ENCODE peak calls at places on chromosomes 4 and X, in nine cellular contexts. One of them, this sample, is unnamed.

GRCh38 chr4:182827166-182827565 is 90.0 kb downstream of the DCTD start:
- DNase-seq in RWPE1: no peak
- DNase-seq in fibroblast of mammary gland: no peak
- DNase-seq in GM10248: no peak
- DNase-seq in AG09319: no peak
- DNase-seq in osteoblast: no peak
- DNase-seq in lower leg skin: no peak
- DNase-seq in K562: no peak
- DNase-seq in dorsolateral prefrontal cortex: peak
- DNase-seq in this sample: no peak

GRCh38 chr4:11765849-11766453 is 337.3 kb upstream of the HS3ST1 start:
- DNase-seq in osteoblast: no peak
- DNase-seq in lower leg skin: no peak
- DNase-seq in dorsolateral prefrontal cortex: no peak
- DNase-seq in RWPE1: peak
- DNase-seq in fibroblast of mammary gland: peak
- DNase-seq in AG09319: no peak
- DNase-seq in GM10248: peak
- DNase-seq in K562: peak
- DNase-seq in this sample: peak

GRCh38 chr4:38456096-38456495 is 207.9 kb upstream of the KLF3 start:
- DNase-seq in fibroblast of mammary gland: no peak
- DNase-seq in lower leg skin: no peak
- DNase-seq in GM10248: no peak
- DNase-seq in AG09319: no peak
- DNase-seq in dorsolateral prefrontal cortex: no peak
- DNase-seq in RWPE1: no peak
- DNase-seq in osteoblast: no peak
- DNase-seq in K562: no peak
- DNase-seq in this sample: no peak

GRCh38 chr4:6225469-6225868 is 25.1 kb upstream of the JAKMIP1 start:
- DNase-seq in RWPE1: peak
- DNase-seq in GM10248: no peak
- DNase-seq in osteoblast: no peak
- DNase-seq in AG09319: no peak
- DNase-seq in K562: peak
- DNase-seq in lower leg skin: peak
- DNase-seq in dorsolateral prefrontal cortex: no peak
- DNase-seq in fibroblast of mammary gland: peak
- DNase-seq in this sample: peak

GRCh38 chrX:650801-651200 is 20.2 kb downstream of the SHOX start:
- DNase-seq in GM10248: no peak
- DNase-seq in fibroblast of mammary gland: no peak
- DNase-seq in lower leg skin: no peak
- DNase-seq in K562: no peak
- DNase-seq in osteoblast: peak
- DNase-seq in AG09319: no peak
- DNase-seq in dorsolateral prefrontal cortex: no peak
- DNase-seq in RWPE1: no peak
- DNase-seq in this sample: no peak

GRCh38 chrX:123860506-123860840 is 620 bp downstream of the XIAP start:
- DNase-seq in lower leg skin: no peak
- DNase-seq in dorsolateral prefrontal cortex: no peak
- DNase-seq in fibroblast of mammary gland: no peak
- DNase-seq in GM10248: peak
- DNase-seq in AG09319: no peak
- DNase-seq in RWPE1: no peak
- DNase-seq in osteoblast: no peak
- DNase-seq in K562: no peak
- DNase-seq in this sample: no peak

GRCh38 chrX:129791961-129792570 is 12.3 kb downstream of the SASH3 start:
- DNase-seq in GM10248: no peak
- DNase-seq in K562: no peak
- DNase-seq in fibroblast of mammary gland: peak
- DNase-seq in osteoblast: peak
- DNase-seq in AG09319: no peak
- DNase-seq in dorsolateral prefrontal cortex: no peak
- DNase-seq in RWPE1: no peak
- DNase-seq in lower leg skin: peak
- DNase-seq in this sample: no peak

GRCh38 chrX:9340619-9341304 is 124.1 kb upstream of the TBL1X start:
- DNase-seq in RWPE1: no peak
- DNase-seq in lower leg skin: peak
- DNase-seq in AG09319: no peak
- DNase-seq in fibroblast of mammary gland: peak
- DNase-seq in osteoblast: no peak
- DNase-seq in K562: no peak
- DNase-seq in dorsolateral prefrontal cortex: no peak
- DNase-seq in GM10248: peak
- DNase-seq in this sample: peak

GRCh38 chr4:108001540-108001939 is 11.9 kb downstream of the HADH start:
- DNase-seq in GM10248: no peak
- DNase-seq in osteoblast: no peak
- DNase-seq in fibroblast of mammary gland: peak
- DNase-seq in K562: no peak
- DNase-seq in dorsolateral prefrontal cortex: no peak
- DNase-seq in RWPE1: no peak
- DNase-seq in lower leg skin: no peak
- DNase-seq in AG09319: no peak
- DNase-seq in this sample: no peak

GRCh38 chr4:2266181-2266580 is 4.3 kb upstream of the MXD4 start:
- DNase-seq in lower leg skin: no peak
- DNase-seq in osteoblast: peak
- DNase-seq in dorsolateral prefrontal cortex: no peak
- DNase-seq in AG09319: peak
- DNase-seq in fibroblast of mammary gland: no peak
- DNase-seq in RWPE1: no peak
- DNase-seq in K562: no peak
- DNase-seq in GM10248: no peak
- DNase-seq in this sample: peak

GRCh38 chr4:2263701-2264321 is 1.9 kb upstream of the MXD4 start:
- DNase-seq in dorsolateral prefrontal cortex: peak
- DNase-seq in lower leg skin: no peak
- DNase-seq in osteoblast: peak
- DNase-seq in RWPE1: no peak
- DNase-seq in K562: no peak
- DNase-seq in fibroblast of mammary gland: no peak
- DNase-seq in AG09319: no peak
- DNase-seq in GM10248: no peak
- DNase-seq in this sample: no peak

GRCh38 chr4:2266821-2267220 is 4.9 kb upstream of the MXD4 start:
- DNase-seq in fibroblast of mammary gland: no peak
- DNase-seq in lower leg skin: no peak
- DNase-seq in dorsolateral prefrontal cortex: no peak
- DNase-seq in osteoblast: no peak
- DNase-seq in K562: no peak
- DNase-seq in AG09319: no peak
- DNase-seq in GM10248: no peak
- DNase-seq in RWPE1: no peak
- DNase-seq in this sample: no peak

GRCh38 chr4:2264481-2265041 is 2.7 kb upstream of the MXD4 start:
- DNase-seq in lower leg skin: no peak
- DNase-seq in AG09319: no peak
- DNase-seq in dorsolateral prefrontal cortex: no peak
- DNase-seq in K562: no peak
- DNase-seq in RWPE1: no peak
- DNase-seq in fibroblast of mammary gland: no peak
- DNase-seq in GM10248: no peak
- DNase-seq in osteoblast: no peak
- DNase-seq in this sample: no peak

GRCh38 chr4:2265113-2266110 is 3.5 kb upstream of the MXD4 start:
- DNase-seq in AG09319: no peak
- DNase-seq in fibroblast of mammary gland: no peak
- DNase-seq in dorsolateral prefrontal cortex: no peak
- DNase-seq in lower leg skin: no peak
- DNase-seq in K562: no peak
- DNase-seq in osteoblast: no peak
- DNase-seq in GM10248: no peak
- DNase-seq in RWPE1: no peak
- DNase-seq in this sample: no peak
- TF ChIP-seq CTCF in AG09319: peak
- TF ChIP-seq CTCF in fibroblast of mammary gland: no peak
- TF ChIP-seq CTCF in dorsolateral prefrontal cortex: no peak
- TF ChIP-seq CTCF in lower leg skin: no peak
- TF ChIP-seq CTCF in K562: no peak
- TF ChIP-seq CTCF in osteoblast: no peak
- TF ChIP-seq CTCF in GM10248: no peak
- TF ChIP-seq CTCF in RWPE1: no peak
- TF ChIP-seq CTCF in this sample: no peak

GRCh38 chrX:153382563-153383482 is 18.3 kb downstream of the PNMA6E start:
- DNase-seq in lower leg skin: no peak
- DNase-seq in GM10248: no peak
- DNase-seq in dorsolateral prefrontal cortex: no peak
- DNase-seq in osteoblast: peak
- DNase-seq in AG09319: no peak
- DNase-seq in RWPE1: no peak
- DNase-seq in fibroblast of mammary gland: no peak
- DNase-seq in K562: no peak
- DNase-seq in this sample: no peak

GRCh38 chrX:153379971-153380581 is 21.1 kb downstream of the PNMA6E start:
- DNase-seq in lower leg skin: no peak
- DNase-seq in RWPE1: no peak
- DNase-seq in dorsolateral prefrontal cortex: peak
- DNase-seq in osteoblast: peak
- DNase-seq in fibroblast of mammary gland: no peak
- DNase-seq in AG09319: no peak
- DNase-seq in GM10248: no peak
- DNase-seq in K562: peak
- DNase-seq in this sample: no peak

GRCh38 chrX:153379508-153379907 is 21.6 kb downstream of the PNMA6E start:
- DNase-seq in fibroblast of mammary gland: no peak
- DNase-seq in GM10248: no peak
- DNase-seq in AG09319: no peak
- DNase-seq in osteoblast: no peak
- DNase-seq in RWPE1: no peak
- DNase-seq in lower leg skin: no peak
- DNase-seq in K562: no peak
- DNase-seq in dorsolateral prefrontal cortex: peak
- DNase-seq in this sample: no peak

GRCh38 chrX:153380691-153381090 is 20.5 kb downstream of the PNMA6E start:
- DNase-seq in lower leg skin: no peak
- DNase-seq in fibroblast of mammary gland: no peak
- DNase-seq in RWPE1: no peak
- DNase-seq in osteoblast: peak
- DNase-seq in GM10248: no peak
- DNase-seq in AG09319: no peak
- DNase-seq in K562: no peak
- DNase-seq in dorsolateral prefrontal cortex: peak
- DNase-seq in this sample: no peak

DNA sequence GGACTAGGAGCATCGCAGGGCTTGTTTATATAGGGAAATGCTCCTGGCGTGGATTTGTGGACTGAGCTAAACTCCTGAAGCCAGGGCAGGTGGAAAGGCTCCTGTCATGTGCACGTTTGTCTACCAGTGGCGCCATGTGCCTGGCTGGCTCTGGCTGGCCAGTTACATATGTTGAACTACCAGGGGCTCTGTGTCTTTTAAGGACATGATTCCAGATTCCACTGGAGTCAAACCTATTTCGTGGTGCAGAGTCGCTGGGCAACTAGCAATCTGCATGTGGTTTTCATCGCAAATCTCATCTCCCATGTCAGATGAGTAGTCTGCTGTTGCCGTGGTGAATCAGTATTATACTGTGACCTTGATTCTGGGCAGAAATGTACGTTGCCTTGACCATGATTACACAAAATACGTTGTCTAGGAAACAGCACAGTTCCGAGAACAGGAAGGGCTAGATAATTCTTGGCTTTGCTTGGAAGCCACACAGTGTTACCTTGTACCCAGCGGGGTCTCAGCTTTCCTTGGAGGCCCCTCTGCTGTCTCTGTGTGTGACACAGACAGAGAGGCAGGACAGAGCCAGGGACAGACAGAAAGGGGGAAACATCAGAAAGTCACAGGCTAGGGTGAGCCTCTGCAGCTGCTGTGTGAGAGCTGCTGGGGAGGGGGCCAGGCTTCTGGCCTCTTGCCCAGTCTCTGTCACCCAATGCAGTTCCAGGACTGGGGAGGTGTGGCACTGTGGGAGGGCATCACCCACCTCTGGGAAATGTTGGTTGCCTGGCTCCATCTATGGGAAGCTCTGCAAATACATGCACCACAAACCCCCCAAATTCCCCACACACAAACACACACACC is 19.2 kb downstream of the PNMA6E start:
- DNase-seq in fibroblast of mammary gland: peak
- DNase-seq in AG09319: peak
- DNase-seq in dorsolateral prefrontal cortex: peak
- DNase-seq in RWPE1: peak
- DNase-seq in lower leg skin: no peak
- DNase-seq in GM10248: no peak
- DNase-seq in K562: peak
- DNase-seq in osteoblast: peak
- DNase-seq in this sample: peak
- TF ChIP-seq CTCF in fibroblast of mammary gland: peak
- TF ChIP-seq CTCF in AG09319: peak
- TF ChIP-seq CTCF in dorsolateral prefrontal cortex: no peak
- TF ChIP-seq CTCF in RWPE1: no peak
- TF ChIP-seq CTCF in lower leg skin: no peak
- TF ChIP-seq CTCF in GM10248: no peak
- TF ChIP-seq CTCF in K562: peak
- TF ChIP-seq CTCF in osteoblast: peak
- TF ChIP-seq CTCF in this sample: no peak

GRCh38 chr4:96845091-96845490 is 1005.2 kb downstream of the PDHA2 start:
- DNase-seq in lower leg skin: no peak
- DNase-seq in fibroblast of mammary gland: no peak
- DNase-seq in osteoblast: no peak
- DNase-seq in AG09319: no peak
- DNase-seq in dorsolateral prefrontal cortex: no peak
- DNase-seq in K562: no peak
- DNase-seq in GM10248: no peak
- DNase-seq in RWPE1: no peak
- DNase-seq in this sample: no peak

DNA sequence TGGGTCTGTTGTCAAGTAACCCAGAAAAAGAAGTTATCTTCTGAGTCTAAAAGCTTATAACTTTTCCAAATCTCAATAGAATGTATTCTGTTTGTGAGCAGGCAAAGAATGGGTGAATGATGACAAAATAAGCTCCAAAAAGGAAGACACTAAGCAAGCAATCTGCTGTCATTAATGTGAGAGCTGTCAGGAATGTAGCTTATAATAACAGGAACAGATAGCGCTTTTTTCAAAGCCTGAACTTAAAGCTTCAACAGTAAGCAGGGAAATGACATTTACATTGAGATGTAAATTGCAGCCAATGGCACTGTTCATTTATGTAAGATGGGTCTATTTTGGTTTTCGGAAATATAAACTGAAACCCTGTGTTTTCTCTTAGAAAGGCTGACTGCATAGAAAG is 1005.9 kb downstream of the PDHA2 start:
- DNase-seq in AG09319: no peak
- DNase-seq in dorsolateral prefrontal cortex: no peak
- DNase-seq in fibroblast of mammary gland: no peak
- DNase-seq in osteoblast: no peak
- DNase-seq in GM10248: no peak
- DNase-seq in K562: no peak
- DNase-seq in RWPE1: no peak
- DNase-seq in lower leg skin: no peak
- DNase-seq in this sample: no peak
- TF ChIP-seq CTCF in AG09319: no peak
- TF ChIP-seq CTCF in dorsolateral prefrontal cortex: no peak
- TF ChIP-seq CTCF in fibroblast of mammary gland: no peak
- TF ChIP-seq CTCF in osteoblast: no peak
- TF ChIP-seq CTCF in GM10248: no peak
- TF ChIP-seq CTCF in K562: no peak
- TF ChIP-seq CTCF in RWPE1: no peak
- TF ChIP-seq CTCF in lower leg skin: no peak
- TF ChIP-seq CTCF in this sample: no peak

GRCh38 chrX:2708016-2708415 is 16.9 kb downstream of the CD99 start:
- DNase-seq in dorsolateral prefrontal cortex: no peak
- DNase-seq in osteoblast: no peak
- DNase-seq in AG09319: no peak
- DNase-seq in fibroblast of mammary gland: peak
- DNase-seq in GM10248: no peak
- DNase-seq in K562: no peak
- DNase-seq in lower leg skin: no peak
- DNase-seq in RWPE1: no peak
- DNase-seq in this sample: peak
- TF ChIP-seq CTCF in dorsolateral prefrontal cortex: no peak
- TF ChIP-seq CTCF in osteoblast: no peak
- TF ChIP-seq CTCF in AG09319: no peak
- TF ChIP-seq CTCF in fibroblast of mammary gland: no peak
- TF ChIP-seq CTCF in GM10248: no peak
- TF ChIP-seq CTCF in K562: no peak
- TF ChIP-seq CTCF in lower leg skin: no peak
- TF ChIP-seq CTCF in RWPE1: no peak
- TF ChIP-seq CTCF in this sample: no peak

This sample was measured in MCF 10A.